ENCODE peak calls at places on chromosomes 4 and X, in eight cellular contexts. O is SJSA1; K is CD8-positive, alpha-beta memory T cell; H is IMR-90; D is mesenchymal stem cell; Y is A549; E is A673; U is sigmoid colon. T is an unnamed sample. For H3K4me1, the result is how much of the 10 kb centered on the place peaks cover.

GRCh38 chr4:16226816-16227461 is 668 bp upstream of the TAPT1 start:
- DNase-seq in K (peak), U (peak), Y (no peak), D (peak), H (no peak), O (peak), E (peak), T (peak)

GRCh38 chr4:166146806-166147540 is 273.9 kb downstream of the TLL1 start:
- DNase-seq in O (no peak), U (no peak), D (no peak), Y (no peak), H (no peak), K (no peak), E (no peak), T (no peak)

GRCh38 chr4:26354491-26354890 is 33.7 kb downstream of the RBPJ start:
- DNase-seq in E (no peak), Y (no peak), K (no peak), U (no peak), O (no peak), H (no peak), D (no peak), T (no peak)

GRCh38 chr4:108544504-108544903 is 75.9 kb upstream of the RPL34 start:
- DNase-seq in K (no peak), H (peak), D (peak), E (peak), U (no peak), Y (no peak), O (no peak), T (no peak)

GRCh38 chr4:85777908-85778808 is 303.2 kb downstream of the ARHGAP24 start:
- DNase-seq in E (no peak), K (no peak), Y (no peak), D (peak), O (peak), U (no peak), H (no peak), T (no peak)

GRCh38 chr4:16794816-16795445 is 103.5 kb downstream of the LDB2 start:
- DNase-seq in Y (no peak), K (peak), H (peak), U (no peak), E (peak), O (peak), D (peak), T (peak)

GRCh38 chr4:56055027-56055976 is 106.6 kb downstream of the CEP135 start:
- DNase-seq in U (no peak), H (no peak), Y (no peak), O (no peak), K (no peak), D (peak), E (no peak), T (peak)

GRCh38 chr4:175542787-175543186 is 269.3 kb downstream of the GPM6A start:
- DNase-seq in K (no peak), D (no peak), Y (no peak), U (no peak), H (no peak), O (no peak), E (peak), T (no peak)

GRCh38 chr4:101753702-101754101 is 36.8 kb upstream of the BANK1 start:
- DNase-seq in H (no peak), Y (no peak), E (no peak), O (no peak), U (no peak), K (no peak), D (peak), T (no peak)

GRCh38 chrX:47562615-47563243 is 1.7 kb downstream of the ARAF start:
- DNase-seq in O (no peak), Y (no peak), E (peak), H (no peak), D (peak), U (no peak), K (no peak), T (peak)

GRCh38 chrX:119655125-119655524 is 37.8 kb downstream of the SEPTIN6 start:
- DNase-seq in U (no peak), O (peak), E (peak), K (no peak), H (peak), Y (no peak), D (peak), T (no peak)

GRCh38 chr4:110970642-110971041 is 347.8 kb upstream of the PITX2 start:
- DNase-seq in U (no peak), Y (peak), H (peak), K (no peak), D (peak), O (peak), E (peak), T (peak)

GRCh38 chr4:992297-993110 is 700 bp downstream of the SLC26A1 start:
- DNase-seq in U (no peak), E (no peak), Y (peak), D (peak), O (no peak), H (peak), K (no peak), T (no peak)

GRCh38 chrX:72100824-72101351 is 30.8 kb downstream of the RTL5 start:
- DNase-seq in Y (no peak), D (no peak), O (no peak), K (peak), H (no peak), E (no peak), U (no peak), T (no peak)

GRCh38 chrX:50579955-50580354 is 109.3 kb upstream of the DGKK start:
- DNase-seq in O (peak), D (peak), H (peak), U (no peak), Y (peak), E (peak), K (no peak), T (peak)

GRCh38 chr4:110515676-110516075 is 39.7 kb downstream of the ENPEP start:
- DNase-seq in U (no peak), O (peak), K (no peak), H (no peak), D (peak), Y (no peak), E (peak), T (no peak)

GRCh38 chr4:186081202-186081807 is 12.3 kb downstream of the TLR3 start:
- DNase-seq in E (peak), D (no peak), O (no peak), K (no peak), U (no peak), H (no peak), Y (no peak), T (no peak)

GRCh38 chrX:12977761-12978204 is 2.9 kb downstream of the TMSB4X start:
- DNase-seq in D (no peak), U (no peak), H (no peak), O (no peak), K (no peak), E (no peak), Y (no peak), T (no peak)

GRCh38 chr4:52957791-52958190 is 95.7 kb downstream of the RASL11B start:
- DNase-seq in K (no peak), O (peak), U (no peak), E (no peak), H (peak), D (no peak), Y (no peak), T (no peak)

GRCh38 chr4:170420255-170420693 is 330.5 kb upstream of the AADAT start:
- DNase-seq in Y (no peak), D (peak), U (no peak), K (no peak), E (no peak), H (peak), O (peak), T (no peak)

GRCh38 chr4:27702710-27703431 is 842.2 kb downstream of the STIM2 start:
- DNase-seq in E (peak), D (no peak), O (no peak), Y (no peak), U (no peak), H (peak), K (no peak), T (no peak)

GRCh38 chr4:122293374-122294365 is 85.1 kb upstream of the ADAD1 start:
- DNase-seq in O (no peak), K (no peak), D (no peak), Y (no peak), H (no peak), E (no peak), U (no peak), T (no peak)

GRCh38 chr4:55543858-55544257 is 2.9 kb downstream of the CLOCK start:
- DNase-seq in H (peak), Y (no peak), D (peak), U (no peak), K (no peak), E (peak), O (peak), T (no peak)

GRCh38 chr4:137768881-137769280 is 236.6 kb upstream of the PCDH18 start:
- DNase-seq in H (peak), E (no peak), Y (no peak), D (peak), U (no peak), K (no peak), O (no peak), T (no peak)

GRCh38 chr4:175531405-175532091 is 280.5 kb downstream of the GPM6A start:
- DNase-seq in E (no peak), H (peak), D (peak), K (no peak), O (peak), U (no peak), Y (peak), T (no peak)

GRCh38 chrX:24506082-24506481 is 41.0 kb downstream of the PDK3 start:
- DNase-seq in H (peak), E (no peak), Y (no peak), K (no peak), O (no peak), U (no peak), D (peak), T (no peak)

GRCh38 chr4:40256329-40256728 is 59.5 kb downstream of the RHOH start:
- DNase-seq in Y (no peak), E (no peak), K (no peak), O (no peak), D (no peak), H (no peak), U (no peak), T (no peak)

GRCh38 chr4:85861064-85861767 is 386.3 kb downstream of the ARHGAP24 start:
- DNase-seq in U (no peak), O (no peak), Y (no peak), E (no peak), H (peak), D (peak), K (no peak), T (no peak)

GRCh38 chr4:15420642-15421041 is 7.2 kb upstream of the C1QTNF7 start:
- DNase-seq in D (peak), K (no peak), Y (no peak), H (peak), O (peak), E (no peak), U (no peak), T (no peak)

GRCh38 chr4:186326391-186326790 is 60.4 kb downstream of the F11 start:
- DNase-seq in E (peak), H (peak), U (no peak), K (no peak), Y (no peak), O (no peak), D (no peak), T (no peak)

GRCh38 chr4:134628074-134628473 is 426.5 kb upstream of the PABPC4L start:
- DNase-seq in K (no peak), E (no peak), O (no peak), U (no peak), D (no peak), H (no peak), Y (no peak), T (no peak)

GRCh38 chrX:69993494-69993893 is 56.2 kb downstream of the AWAT2 start:
- DNase-seq in U (no peak), O (no peak), D (no peak), E (no peak), Y (no peak), K (no peak), H (no peak), T (no peak)

GRCh38 chr4:6716958-6717655 is 1.1 kb downstream of the BLOC1S4 start:
- DNase-seq in O (no peak), E (no peak), D (no peak), Y (no peak), U (no peak), K (no peak), H (peak), T (peak)

GRCh38 chr4:6719611-6720179 is 3.7 kb downstream of the BLOC1S4 start:
- DNase-seq in E (no peak), K (no peak), H (no peak), D (no peak), O (no peak), Y (no peak), U (no peak), T (no peak)

GRCh38 chr4:6721121-6721520 is 5.1 kb downstream of the BLOC1S4 start:
- DNase-seq in U (no peak), E (no peak), K (no peak), H (no peak), O (no peak), Y (no peak), D (no peak), T (no peak)

GRCh38 chr4:6720202-6720699 is 4.3 kb downstream of the BLOC1S4 start:
- DNase-seq in K (peak), O (peak), U (peak), Y (peak), E (peak), H (peak), D (peak), T (peak)

DNA sequence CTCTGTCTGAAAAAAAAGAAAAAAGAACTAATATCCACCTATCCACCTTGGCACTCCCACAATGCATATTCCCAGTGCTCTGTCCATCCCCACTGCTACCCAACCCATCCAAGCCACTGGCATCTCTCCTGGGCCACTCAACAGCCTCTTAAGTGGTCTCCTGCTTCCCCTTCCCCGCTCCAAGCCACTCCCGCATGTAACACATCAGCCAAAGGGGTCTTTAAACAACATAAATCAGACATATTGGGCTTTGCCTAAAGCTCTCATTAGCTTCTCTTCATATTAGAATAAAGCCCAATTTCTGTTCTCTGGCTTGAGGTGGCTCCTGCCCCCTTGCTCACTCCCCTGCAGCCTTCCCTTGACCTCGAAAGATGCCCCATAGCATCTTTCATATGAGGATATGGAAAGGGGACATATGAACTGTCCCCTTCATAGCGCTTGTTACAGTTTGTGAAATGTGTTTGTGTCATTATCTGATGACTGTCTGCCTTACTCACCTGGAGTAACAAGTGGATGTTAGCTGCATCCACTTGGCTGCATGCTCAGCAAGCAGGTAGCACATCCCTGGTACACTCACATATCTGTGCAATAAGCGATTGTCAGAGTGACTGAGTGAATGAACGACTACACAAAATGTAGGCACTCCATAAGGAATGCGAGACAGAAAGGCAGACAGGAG is 3.1 kb downstream of the BLOC1S4 start:
- DNase-seq in U (no peak), D (no peak), H (no peak), K (no peak), Y (no peak), O (no peak), E (no peak), T (no peak)
- H3K4me1 ChIP-seq in U (under half), D (under half), H (under half), K (under half), Y (under half), O (under half), E (under half), T (under half)

GRCh38 chr4:10182446-10183424 is 66.1 kb upstream of the WDR1 start:
- DNase-seq in H (no peak), U (no peak), Y (no peak), O (no peak), K (no peak), E (no peak), D (no peak), T (no peak)

GRCh38 chr4:10185518-10186227 is 69.1 kb upstream of the WDR1 start:
- DNase-seq in Y (no peak), U (no peak), D (no peak), H (no peak), E (no peak), O (no peak), K (no peak), T (no peak)

GRCh38 chr4:10183462-10183861 is 66.9 kb upstream of the WDR1 start:
- DNase-seq in E (no peak), Y (no peak), O (no peak), D (no peak), H (no peak), K (no peak), U (no peak), T (no peak)

GRCh38 chr4:10184501-10184938 is 67.9 kb upstream of the WDR1 start:
- DNase-seq in D (no peak), U (no peak), Y (no peak), E (no peak), H (no peak), O (no peak), K (no peak), T (no peak)

DNA sequence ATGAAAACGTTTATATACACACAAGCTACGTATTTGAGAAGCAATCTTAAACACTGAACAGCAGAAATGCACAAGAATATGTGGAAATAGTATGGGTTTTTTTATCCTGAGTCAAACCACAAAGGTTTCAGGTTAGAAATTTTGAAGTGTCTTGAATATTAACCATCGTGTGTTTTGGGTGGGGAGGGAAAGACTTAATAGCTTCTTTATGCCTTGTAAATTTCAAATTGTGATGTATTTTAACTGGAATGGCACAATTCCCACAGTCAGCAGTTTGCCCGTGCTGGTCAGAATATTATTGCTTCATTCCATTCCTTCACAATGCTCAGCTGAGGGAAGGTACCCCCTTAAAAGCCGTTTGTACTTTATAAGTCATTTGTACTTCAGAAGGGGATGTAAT is 67.5 kb upstream of the WDR1 start:
- DNase-seq in H (peak), O (no peak), K (no peak), U (no peak), Y (no peak), D (no peak), E (no peak), T (no peak)
- H3K4me1 ChIP-seq in H (under half), O (under half), K (under half), U (under half), Y (under half), D (under half), E (under half), T (under half)

DNA sequence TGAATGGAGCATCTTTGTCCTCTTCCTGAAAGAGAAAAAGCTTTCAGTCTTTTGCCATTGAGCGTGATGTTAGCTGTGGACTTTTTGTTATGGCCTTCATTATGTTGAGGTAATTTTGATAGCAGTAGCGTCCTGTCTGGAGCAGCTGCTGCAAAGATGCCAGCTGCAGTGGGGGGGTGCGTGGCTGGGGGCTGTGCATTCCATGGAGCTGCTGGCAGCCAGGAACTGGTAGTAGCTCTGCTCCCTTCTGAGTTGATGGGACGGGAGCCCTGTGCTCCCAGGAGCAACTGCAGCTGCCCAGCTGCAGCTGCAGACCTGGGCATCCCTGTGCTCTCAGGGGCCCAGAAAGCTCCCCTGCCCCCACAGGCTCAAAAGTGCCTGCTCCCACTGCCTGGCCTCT is 50.4 kb downstream of the CCDC160 start:
- DNase-seq in H (no peak), Y (no peak), U (no peak), O (no peak), E (no peak), K (no peak), D (no peak), T (no peak)
- H3K4me1 ChIP-seq in H (under half), Y (under half), U (under half), O (under half), E (under half), K (under half), D (under half), T (under half)

DNA sequence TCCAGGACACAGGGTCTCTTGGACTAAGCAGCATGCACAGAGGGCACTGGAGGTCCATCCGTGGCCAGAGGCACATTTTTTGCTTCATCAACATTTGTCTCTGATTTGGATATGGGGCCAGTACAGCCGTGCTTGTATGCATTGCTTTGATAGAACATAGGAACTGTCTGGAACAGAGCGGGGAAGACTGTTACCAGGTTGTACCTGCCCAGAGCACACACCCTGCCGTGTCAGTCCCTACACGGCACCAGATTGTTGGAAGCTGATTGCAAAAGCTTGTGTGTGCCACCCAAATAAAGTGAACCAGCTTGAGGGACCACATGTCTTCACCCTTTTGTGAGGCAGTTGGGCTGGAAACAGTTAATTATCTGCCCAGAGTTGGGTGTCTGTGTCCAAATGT is 21.0 kb downstream of the KLF3 start:
- DNase-seq in K (no peak), Y (no peak), U (no peak), O (no peak), E (no peak), H (no peak), D (no peak), T (no peak)
- H3K4me1 ChIP-seq in K (half or more), Y (under half), U (half or more), O (under half), E (under half), H (under half), D (under half), T (under half)

GRCh38 chr4:2285665-2286381 is 23.9 kb upstream of the MXD4 start:
- DNase-seq in D (no peak), Y (no peak), K (peak), E (no peak), U (peak), O (no peak), H (no peak), T (no peak)
- H3K4me1 ChIP-seq in D (under half), Y (under half), K (half or more), E (under half), U (under half), O (under half), H (under half), T (under half)

GRCh38 chr4:152535903-152536544 is at the start of gene FBXW7:
- DNase-seq in U (peak), O (peak), E (peak), H (peak), D (peak), Y (peak), K (peak), T (peak)
- H3K4me1 ChIP-seq in U (under half), O (under half), E (under half), H (under half), D (under half), Y (under half), K (half or more), T (under half)

T was measured in HAP-1.